ENCODE peak calls at places on chromosomes 11 and 22, in six cellular contexts. O is body of pancreas, F is right lobe of liver, L is kidney, S is cardiac muscle cell, I is hepatocyte. K is an unnamed sample. For H3K4me1 and H3K9me3, the result is how much of the 10 kb centered on the place peaks cover.

GRCh38 chr11:31240340-31240904 is 129.1 kb downstream of the DCDC1 start:
- DNase-seq in F (no peak), I (peak), O (peak), L (no peak), S (peak), K (peak)

GRCh38 chr11:126997196-126997595 is 3.4 kb downstream of the KIRREL3 start:
- DNase-seq in S (no peak), L (no peak), F (no peak), I (no peak), O (no peak), K (no peak)

GRCh38 chr11:118415739-118416068 is 14.3 kb downstream of the ATP5MG start:
- DNase-seq in L (no peak), O (peak), I (peak), F (no peak), S (no peak), K (peak)

GRCh38 chr22:23071163-23072034 is 1.1 kb downstream of the GNAZ start:
- DNase-seq in F (peak), S (no peak), O (peak), L (peak), I (no peak), K (no peak)

GRCh38 chr11:737366-737765 is 9.9 kb upstream of the TALDO1 start:
- DNase-seq in I (no peak), L (no peak), O (no peak), F (no peak), S (no peak), K (no peak)

GRCh38 chr11:70669871-70670683 is 271.7 kb downstream of the CTTN start:
- DNase-seq in F (no peak), I (no peak), S (no peak), O (no peak), L (no peak), K (no peak)

GRCh38 chr11:123061403-123062157 is at the start of gene HSPA8:
- DNase-seq in I (peak), F (peak), L (peak), O (peak), S (peak), K (peak)

GRCh38 chr22:38881464-38881871 is 9.5 kb upstream of the CBX6 start:
- DNase-seq in I (no peak), F (no peak), O (peak), L (no peak), S (peak), K (no peak)

GRCh38 chr11:86459682-86460460 is 85.2 kb downstream of the CCDC81 start:
- DNase-seq in S (no peak), O (peak), I (peak), F (no peak), L (no peak), K (no peak)

GRCh38 chr11:41978951-41979350 is 519.5 kb upstream of the LRRC4C start:
- DNase-seq in L (no peak), F (no peak), S (no peak), I (no peak), O (no peak), K (peak)

GRCh38 chr11:1840780-1841480 is 2.1 kb downstream of the TNNI2 start:
- DNase-seq in O (no peak), I (no peak), F (peak), L (peak), S (no peak), K (no peak)

GRCh38 chr22:50670914-50671538 is 1.6 kb upstream of the SHANK3 start:
- DNase-seq in L (no peak), S (no peak), I (no peak), O (no peak), F (no peak), K (no peak)

GRCh38 chr22:26287382-26288228 is 118.3 kb downstream of the SEZ6L start:
- DNase-seq in L (no peak), I (no peak), F (no peak), O (no peak), S (no peak), K (no peak)

GRCh38 chr11:86370171-86370570 is 4.5 kb upstream of the CCDC81 start:
- DNase-seq in L (no peak), I (no peak), O (no peak), F (no peak), S (no peak), K (no peak)

GRCh38 chr22:39545310-39546063 is 12.9 kb upstream of the RPS19BP1 start:
- DNase-seq in I (peak), L (no peak), F (no peak), S (peak), O (peak), K (no peak)

GRCh38 chr11:124174001-124174400 is 9.1 kb upstream of the OR10D3 start:
- DNase-seq in F (no peak), O (no peak), L (no peak), S (peak), I (peak), K (no peak)

GRCh38 chr11:102252339-102252891 is 64.9 kb upstream of the BIRC3 start:
- DNase-seq in O (no peak), L (no peak), F (no peak), I (no peak), S (no peak), K (no peak)

GRCh38 chr11:69954756-69955155 is 123.4 kb upstream of the ANO1 start:
- DNase-seq in F (peak), O (no peak), I (no peak), S (no peak), L (peak), K (no peak)

GRCh38 chr11:69468236-69468635 is 13.2 kb upstream of the LINC01488 start:
- DNase-seq in L (peak), F (peak), S (no peak), O (no peak), I (no peak), K (no peak)

GRCh38 chr11:102322560-102322959 is 5.3 kb downstream of the BIRC3 start:
- DNase-seq in I (no peak), S (no peak), O (no peak), F (no peak), L (no peak), K (no peak)

GRCh38 chr11:27196040-27196897 is 155.7 kb downstream of the BBOX1 start:
- DNase-seq in S (no peak), I (no peak), F (no peak), L (no peak), O (no peak), K (no peak)
- H3K4me1 ChIP-seq in S (half or more), I (under half), F (under half), L (under half), O (under half), K (under half)

GRCh38 chr11:43779306-43779705 is 98.8 kb downstream of the HSD17B12 start:
- DNase-seq in L (no peak), O (no peak), I (no peak), S (no peak), F (no peak), K (no peak)
- H3K9me3 ChIP-seq in L (under half), O (under half), I (under half), S (under half), F (under half), K (under half)

GRCh38 chr11:63682045-63682915 is 980 bp downstream of the RTN3 start:
- DNase-seq in S (peak), F (no peak), I (peak), O (peak), L (no peak), K (peak)
- H3K4me3 ChIP-seq in S (peak), F (peak), I (peak), O (peak), L (peak), K (peak)

GRCh38 chr22:33049125-33049729 is 9.0 kb downstream of the SYN3 start:
- DNase-seq in F (peak), O (peak), I (peak), S (peak), L (peak), K (peak)

GRCh38 chr22:33053323-33053722 is 4.9 kb downstream of the SYN3 start:
- DNase-seq in I (no peak), L (no peak), F (no peak), O (no peak), S (no peak), K (no peak)

GRCh38 chr22:33051960-33052839 is 6.0 kb downstream of the SYN3 start:
- DNase-seq in F (no peak), O (no peak), S (peak), L (no peak), I (no peak), K (no peak)

GRCh38 chr22:33047744-33048143 is 10.4 kb downstream of the SYN3 start:
- DNase-seq in I (no peak), L (no peak), F (no peak), O (no peak), S (no peak), K (no peak)

GRCh38 chr22:33050614-33051230 is 7.5 kb downstream of the SYN3 start:
- DNase-seq in L (no peak), F (no peak), O (no peak), S (no peak), I (no peak), K (no peak)
- H3K4me1 ChIP-seq in L (under half), F (under half), O (under half), S (under half), I (under half), K (under half)

GRCh38 chr22:32636884-32637283 is 162.3 kb downstream of the FBXO7 start:
- DNase-seq in S (no peak), I (no peak), O (no peak), F (no peak), L (no peak), K (no peak)
- H3K9me3 ChIP-seq in S (under half), I (under half), O (under half), F (under half), L (under half), K (under half)